ENCODE peak calls at places on chromosomes 13 and 19, in five cellular contexts. F is cardiac muscle cell, G is fibroblast of lung, Y is NB4, A is HCT116. S is an unnamed sample.

GRCh38 chr19:31135841-31136240 is 213.4 kb downstream of the TSHZ3 start:
- DNase-seq in F (no peak), G (no peak), Y (no peak), A (no peak), S (no peak)

GRCh38 chr19:15195381-15195964 is 5.3 kb downstream of the NOTCH3 start:
- DNase-seq in F (peak; percentile 81), G (peak; percentile 53), Y (peak; percentile 55), A (no peak), S (peak; percentile 29)

GRCh38 chr13:53545340-53545941 is 516.8 kb downstream of the OLFM4 start:
- DNase-seq in F (no peak), G (no peak), Y (no peak), A (no peak), S (no peak)

GRCh38 chr19:3250675-3251074 is 26.2 kb downstream of the CELF5 start:
- DNase-seq in F (no peak), G (no peak), Y (peak; percentile 37), A (peak; percentile 42), S (no peak)

GRCh38 chr13:97108535-97108910 is 113.6 kb upstream of the MBNL2 start:
- DNase-seq in F (no peak), G (peak; percentile 63), Y (no peak), A (no peak), S (no peak)

GRCh38 chr13:76500894-76501293 is 385.3 kb downstream of the KCTD12 start:
- DNase-seq in F (no peak), G (no peak), Y (no peak), A (no peak), S (no peak)

GRCh38 chr19:10192922-10193321 is 1.8 kb downstream of the DNMT1 start:
- DNase-seq in F (no peak), G (no peak), Y (no peak), A (no peak), S (no peak)

GRCh38 chr19:12885749-12886706 is 973 bp downstream of the KLF1 start:
- DNase-seq in F (no peak), G (no peak), Y (no peak), A (no peak), S (no peak)

GRCh38 chr19:2167896-2168618 is 4.3 kb downstream of the DOT1L start:
- DNase-seq in F (peak; percentile 61), G (peak; percentile 47), Y (peak; percentile 94), A (no peak), S (no peak)

GRCh38 chr13:111614613-111615012 is 294.2 kb downstream of the TEX29 start:
- DNase-seq in F (no peak), G (no peak), Y (no peak), A (no peak), S (no peak)

GRCh38 chr19:42284066-42284501 is 15.0 kb downstream of the CIC start:
- DNase-seq in F (peak; percentile 85), G (peak; percentile 76), Y (peak; percentile 74), A (no peak), S (no peak)

GRCh38 chr19:5352229-5352763 is 11.7 kb upstream of the PTPRS start:
- DNase-seq in F (no peak), G (no peak), Y (no peak), A (peak; percentile 84), S (no peak)

GRCh38 chr13:105403065-105403464 is 1132.4 kb downstream of the EFNB2 start:
- DNase-seq in F (no peak), G (no peak), Y (no peak), A (no peak), S (no peak)

GRCh38 chr13:95559100-95559499 is 6.6 kb downstream of the CLDN10 start:
- DNase-seq in F (no peak), G (no peak), Y (no peak), A (no peak), S (no peak)

GRCh38 chr19:33292595-33293254 is 9.6 kb downstream of the CEBPA start:
- DNase-seq in F (no peak), G (no peak), Y (peak; percentile 47), A (no peak), S (no peak)

GRCh38 chr19:13064092-13064489 is 38.6 kb downstream of the LYL1 start:
- DNase-seq in F (no peak), G (no peak), Y (no peak), A (no peak), S (no peak)

GRCh38 chr13:41577437-41577836 is 120.1 kb downstream of the RGCC start:
- DNase-seq in F (no peak), G (peak; percentile 75), Y (no peak), A (no peak), S (peak; percentile 37)

GRCh38 chr13:90447034-90447734 is 900.3 kb upstream of the MIR17HG start:
- DNase-seq in F (no peak), G (no peak), Y (no peak), A (no peak), S (no peak)

GRCh38 chr13:20843177-20843576 is 59.4 kb downstream of the XPO4 start:
- DNase-seq in F (peak; percentile 71), G (peak; percentile 70), Y (no peak), A (no peak), S (no peak)

GRCh38 chr19:4575978-4576933 is 16.8 kb upstream of the SEMA6B start:
- DNase-seq in F (peak; percentile 54), G (peak; percentile 52), Y (peak; percentile 64), A (no peak), S (no peak)

GRCh38 chr13:29993716-29994488 is 143.5 kb upstream of the UBL3 start:
- DNase-seq in F (peak; percentile 7), G (peak; percentile 39), Y (no peak), A (no peak), S (peak; percentile 72)

DNA sequence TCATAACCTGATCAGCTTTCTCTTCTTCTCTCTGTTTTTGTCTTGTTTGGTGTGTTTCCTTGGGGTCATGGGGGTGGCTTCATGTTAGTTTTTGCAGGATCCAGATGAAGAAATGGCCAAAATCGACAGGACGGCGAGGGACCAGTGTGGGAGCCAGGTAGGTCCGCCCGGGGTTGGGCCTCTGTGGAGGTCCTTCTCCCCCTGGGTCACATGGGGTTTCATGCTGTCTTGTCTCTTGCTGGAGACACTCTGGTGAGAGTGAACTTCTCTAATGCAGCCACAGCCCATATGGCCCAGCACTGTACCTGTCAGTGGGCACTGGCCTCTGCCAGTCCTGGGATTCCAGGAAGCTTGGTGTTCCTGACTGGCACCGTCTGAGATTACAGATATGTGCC is 1.1 kb downstream of the CCNE1 start:
- DNase-seq in F (no peak), G (no peak), Y (no peak), A (no peak), S (no peak)
- H3K4me3 ChIP-seq in F (peak overlapping the region; percentile 70), G (peak overlapping the region; percentile 33), Y (peak overlapping the region; percentile 39), A (peak overlapping the region; percentile 73), S (peak overlapping the region; percentile 38)

GRCh38 chr13:112956516-112957294 is 12.3 kb upstream of the MCF2L start:
- DNase-seq in F (no peak), G (peak; percentile 24), Y (no peak), A (no peak), S (no peak)
- TF ChIP-seq CTCF in F (no peak), G (no peak), Y (no peak), A (no peak), S (no peak)

DNA sequence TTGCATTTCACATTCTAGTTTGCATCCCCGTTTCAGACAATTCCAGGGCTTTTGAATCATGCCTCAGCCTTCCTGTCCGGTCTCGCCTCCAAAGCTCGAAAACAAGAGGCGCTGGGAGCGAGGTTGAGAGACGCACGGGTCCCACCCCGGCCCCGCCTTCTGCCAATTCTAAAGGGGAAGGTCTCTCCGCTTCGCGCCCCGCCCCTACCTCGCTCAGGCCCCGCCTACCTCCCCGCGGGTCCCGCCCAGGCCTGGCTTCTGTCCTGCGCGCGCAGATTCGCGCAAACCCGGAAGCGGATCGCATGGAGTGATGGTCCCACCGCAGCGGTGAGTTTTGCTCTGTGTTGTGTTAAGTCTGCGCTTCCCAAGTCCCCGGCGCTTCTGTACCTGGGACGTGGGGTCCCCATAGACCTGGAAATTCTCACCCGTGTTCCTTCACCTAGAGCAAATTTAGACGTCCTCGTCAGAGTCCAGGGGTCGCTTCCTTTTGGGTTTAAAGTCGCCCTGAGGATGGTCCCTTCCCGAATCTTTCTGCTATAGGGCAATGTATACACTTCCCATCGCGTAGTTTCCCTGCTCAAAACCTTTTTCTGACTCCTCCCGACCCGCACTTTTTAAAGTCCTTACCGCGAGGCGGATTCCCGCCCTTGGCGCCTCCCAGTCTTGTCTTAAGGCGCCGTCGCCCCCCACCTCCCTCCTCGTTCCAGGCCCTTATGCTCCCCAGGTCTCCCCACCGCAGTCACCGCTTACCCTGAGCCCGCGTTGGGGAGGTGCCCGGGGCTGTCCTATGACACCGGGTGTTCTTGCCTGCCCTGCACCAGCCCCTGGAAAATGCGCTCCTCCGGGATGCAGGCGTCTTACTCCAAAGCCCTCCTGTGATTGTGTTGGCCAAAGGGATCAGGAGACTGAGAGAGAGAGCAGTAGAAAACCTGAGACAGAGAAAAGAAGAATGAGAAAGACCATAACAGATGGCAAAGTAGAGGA is at the start of gene ZNF845:
- DNase-seq in F (peak; percentile 93), G (peak; percentile 91), Y (peak; percentile 87), A (peak; percentile 60), S (peak; percentile 55)
- H3K4me3 ChIP-seq in F (peak within 1 kb of the TSS; percentile 83), G (peak within 1 kb of the TSS; percentile 88), Y (peak within 1 kb of the TSS; percentile 98), A (peak within 1 kb of the TSS; percentile 70), S (peak within 1 kb of the TSS; percentile 80)

GRCh38 chr19:19480688-19481087 is 34.7 kb downstream of the TSSK6 start:
- DNase-seq in F (no peak), G (no peak), Y (no peak), A (no peak), S (no peak)

GRCh38 chr19:19474950-19475781 is 40.2 kb downstream of the TSSK6 start:
- DNase-seq in F (no peak), G (no peak), Y (no peak), A (no peak), S (no peak)

GRCh38 chr19:19477705-19478383 is 37.5 kb downstream of the TSSK6 start:
- DNase-seq in F (no peak), G (no peak), Y (no peak), A (no peak), S (no peak)

GRCh38 chr19:19471682-19472081 is 43.7 kb downstream of the TSSK6 start:
- DNase-seq in F (no peak), G (no peak), Y (no peak), A (no peak), S (no peak)

GRCh38 chr19:19475845-19476828 is 39.2 kb downstream of the TSSK6 start:
- DNase-seq in F (peak; percentile 55), G (no peak), Y (no peak), A (no peak), S (no peak)
- TF ChIP-seq CTCF in F (peak; percentile 49), G (peak; percentile 59), Y (no peak), A (peak; percentile 14), S (peak; percentile 38)

S was measured in AG09309.